ENCODE peak calls at places on chromosomes 5 and 9, in ten cellular contexts. E is astrocyte of the spinal cord; P is A549; X is CD8-positive, alpha-beta T cell; M is CD4-positive, alpha-beta memory T cell; C is endothelial cell of umbilical vein; G is thoracic aorta; O is suprapubic skin; D is kidney epithelial cell; W is WERI-Rb-1. Q is an unnamed sample.

GRCh38 chr5:79621056-79621455 is 8.8 kb downstream of the TENT2 start:
- DNase-seq in M (no peak), G (no peak), E (peak), O (no peak), X (no peak), W (no peak), C (no peak), P (peak), D (peak), Q (no peak)

GRCh38 chr9:77469515-77470197 is 178.5 kb downstream of the GNA14 start:
- DNase-seq in D (no peak), M (no peak), W (no peak), C (no peak), X (no peak), E (no peak), O (no peak), P (no peak), G (no peak), Q (no peak)

GRCh38 chr5:73299017-73299630 is 126.1 kb downstream of the TMEM174 start:
- DNase-seq in O (no peak), G (no peak), D (no peak), W (peak), X (no peak), P (no peak), C (no peak), E (peak), M (no peak), Q (no peak)

GRCh38 chr9:130786526-130786925 is 48.5 kb upstream of the ABL1 start:
- DNase-seq in D (no peak), P (no peak), X (no peak), W (no peak), G (no peak), E (no peak), O (no peak), C (peak), M (no peak), Q (no peak)

GRCh38 chr5:134456825-134457224 is 45.1 kb upstream of the CDKN2AIPNL start:
- DNase-seq in P (no peak), C (no peak), E (no peak), M (no peak), O (no peak), D (no peak), X (no peak), G (no peak), W (no peak), Q (no peak)

GRCh38 chr9:131096490-131097258 is at the start of gene AIF1L:
- DNase-seq in O (no peak), E (no peak), M (peak), D (no peak), C (peak), G (no peak), P (no peak), W (peak), X (no peak), Q (no peak)

GRCh38 chr5:59874675-59875074 is 18.9 kb downstream of the PDE4D start:
- DNase-seq in C (no peak), M (no peak), D (no peak), O (no peak), G (no peak), X (no peak), W (no peak), P (no peak), E (no peak), Q (no peak)

GRCh38 chr9:20242767-20243166 is 379.5 kb downstream of the MLLT3 start:
- DNase-seq in P (no peak), G (no peak), M (peak), D (no peak), E (no peak), O (no peak), X (no peak), C (no peak), W (peak), Q (no peak)

GRCh38 chr5:6656680-6657079 is 23.4 kb downstream of the SRD5A1 start:
- DNase-seq in W (no peak), E (no peak), X (no peak), M (no peak), C (no peak), D (no peak), G (no peak), O (no peak), P (peak), Q (no peak)

GRCh38 chr5:149647334-149647733 is 66.0 kb downstream of the ARHGEF37 start:
- DNase-seq in M (no peak), G (no peak), E (no peak), W (no peak), O (no peak), C (no peak), P (no peak), X (no peak), D (no peak), Q (no peak)

GRCh38 chr9:123338710-123339665 is 17.0 kb upstream of the CRB2 start:
- DNase-seq in O (no peak), M (peak), D (no peak), E (peak), C (peak), X (peak), G (no peak), W (no peak), P (no peak), Q (no peak)
- H3K4me3 ChIP-seq in O (peak), M (peak), D (no peak), E (no peak), C (no peak), X (peak), G (peak), W (no peak), P (no peak), Q (no peak)

GRCh38 chr9:123637596-123637939 is 281.6 kb downstream of the CRB2 start:
- DNase-seq in C (no peak), G (no peak), W (no peak), O (no peak), P (no peak), M (no peak), D (no peak), E (peak), X (no peak), Q (peak)
- H3K4me3 ChIP-seq in C (peak), G (peak), W (no peak), O (peak), P (no peak), M (no peak), D (peak), E (peak), X (peak), Q (peak)

DNA sequence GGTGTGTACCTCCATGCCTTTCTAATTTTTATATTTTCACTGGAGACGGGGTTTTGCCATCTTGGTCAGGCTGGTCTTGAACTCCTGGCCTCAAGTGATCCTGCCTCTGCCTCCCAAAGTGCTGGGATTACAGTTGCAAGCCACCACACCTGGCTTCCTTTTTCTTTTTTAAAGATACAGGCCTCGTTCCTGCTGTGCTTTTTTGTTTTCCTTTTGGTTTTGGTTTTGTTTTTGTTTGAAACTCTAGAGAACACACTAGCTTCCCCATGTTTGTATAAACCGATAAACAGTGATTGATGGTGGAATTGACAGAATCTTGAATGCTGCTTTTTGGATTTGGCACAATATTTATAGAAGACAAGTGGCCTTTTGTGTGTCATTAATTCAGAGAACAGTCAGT is 1603.4 kb downstream of the MAT2B start:
- DNase-seq in M (no peak), W (no peak), X (no peak), C (no peak), O (no peak), D (no peak), E (no peak), P (no peak), G (no peak), Q (no peak)
- H3K4me3 ChIP-seq in M (no peak), W (no peak), X (no peak), C (no peak), O (no peak), D (no peak), E (no peak), P (no peak), G (no peak), Q (no peak)

DNA sequence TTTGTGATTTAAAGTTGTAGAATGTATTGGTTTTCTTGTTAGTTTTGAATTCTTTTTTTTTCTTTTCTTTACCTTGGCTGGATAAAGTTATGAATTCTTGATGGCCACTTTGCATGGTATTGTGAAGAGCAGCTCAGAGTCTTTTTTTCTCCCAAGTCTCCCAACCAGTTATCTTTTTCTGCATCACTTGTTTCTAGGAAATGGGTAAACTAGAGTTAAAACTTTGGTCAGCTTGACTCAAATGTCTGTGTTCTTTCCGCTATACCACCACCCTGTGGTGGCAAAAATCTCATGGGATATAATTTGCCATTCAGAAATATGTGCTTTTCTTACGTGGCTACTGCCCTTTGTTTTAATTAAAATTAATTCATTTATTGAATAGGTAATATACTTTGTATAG is 113.2 kb downstream of the UNC13B start:
- DNase-seq in O (no peak), G (no peak), X (no peak), C (no peak), D (no peak), P (no peak), E (no peak), W (no peak), M (no peak), Q (no peak)
- H3K4me3 ChIP-seq in O (no peak), G (no peak), X (no peak), C (no peak), D (no peak), P (no peak), E (no peak), W (no peak), M (no peak), Q (no peak)

GRCh38 chr5:2748180-2748840 is 3.2 kb downstream of the IRX2 start:
- DNase-seq in X (no peak), G (no peak), E (no peak), C (no peak), W (peak), O (peak), D (no peak), P (no peak), M (no peak), Q (no peak)
- H3K4me3 ChIP-seq in X (no peak), G (no peak), E (peak), C (no peak), W (no peak), O (peak), D (peak), P (no peak), M (no peak), Q (no peak)

GRCh38 chr5:54344653-54345052 is 34.3 kb upstream of the ARL15 start:
- DNase-seq in D (no peak), X (no peak), G (no peak), W (no peak), M (no peak), E (no peak), O (no peak), C (no peak), P (no peak), Q (no peak)

GRCh38 chr5:54347221-54347865 is 37.0 kb upstream of the ARL15 start:
- DNase-seq in P (no peak), W (no peak), D (no peak), X (no peak), G (no peak), E (no peak), M (no peak), C (no peak), O (no peak), Q (no peak)
- H3K4me3 ChIP-seq in P (no peak), W (no peak), D (no peak), X (no peak), G (no peak), E (no peak), M (no peak), C (no peak), O (no peak), Q (no peak)